ENCODE peak calls at places on chromosomes 16 and 17, in eight cellular contexts. Q is ovary, Z is A549, C is sigmoid colon, H is tibial nerve, V is stomach, P is SK-N-SH, N is transverse colon. S is an unnamed sample.
A peak's percentile ranks its signal among the peaks of the same experiment; 100 is the strongest.

GRCh38 chr17:79922798-79923197 is 83.6 kb upstream of the CBX4 start:
- DNase-seq in Q (no peak), Z (no peak), C (no peak), H (no peak), V (no peak), P (no peak), N (no peak), S (no peak)

GRCh38 chr17:32471652-32472051 is 15.1 kb upstream of the CDK5R1 start:
- DNase-seq in Q (no peak), Z (no peak), C (no peak), H (no peak), V (no peak), P (no peak), N (no peak), S (no peak)

GRCh38 chr17:7043544-7044268 is at the start of gene SLC16A11:
- DNase-seq in Q (peak; percentile 74), Z (no peak), C (no peak), H (no peak), V (peak; percentile 59), P (peak; percentile 75), N (peak; percentile 58), S (peak; percentile 91)

GRCh38 chr16:64445649-64446048 is 676.2 kb downstream of the CDH11 start:
- DNase-seq in Q (no peak), Z (no peak), C (no peak), H (no peak), V (no peak), P (no peak), N (no peak), S (no peak)

GRCh38 chr16:65975049-65975708 is 391.3 kb upstream of the CDH5 start:
- DNase-seq in Q (no peak), Z (no peak), C (no peak), H (no peak), V (no peak), P (no peak), N (no peak), S (no peak)

GRCh38 chr16:14449790-14450463 is 180.1 kb downstream of the PARN start:
- DNase-seq in Q (no peak), Z (peak; percentile 34), C (no peak), H (no peak), V (no peak), P (no peak), N (no peak), S (no peak)

GRCh38 chr16:69924777-69925191 is 26.4 kb upstream of the CLEC18A start:
- DNase-seq in Q (peak; percentile 87), Z (no peak), C (peak; percentile 74), H (peak; percentile 67), V (no peak), P (no peak), N (no peak), S (peak; percentile 66)

GRCh38 chr16:84084570-84085270 is 32.0 kb downstream of the MBTPS1 start:
- DNase-seq in Q (peak; percentile 64), Z (peak; percentile 89), C (peak; percentile 70), H (no peak), V (peak; percentile 76), P (peak; percentile 84), N (peak; percentile 74), S (peak; percentile 80)

GRCh38 chr17:40648326-40648968 is 829 bp upstream of the SMARCE1 start:
- DNase-seq in Q (no peak), Z (peak; percentile 28), C (no peak), H (no peak), V (peak; percentile 37), P (no peak), N (no peak), S (no peak)

GRCh38 chr16:86490859-86491642 is 19.3 kb upstream of the FOXF1 start:
- DNase-seq in Q (no peak), Z (no peak), C (peak; percentile 81), H (no peak), V (no peak), P (no peak), N (no peak), S (no peak)

GRCh38 chr17:80187493-80187892 is 17.7 kb downstream of the CARD14 start:
- DNase-seq in Q (peak; percentile 71), Z (peak; percentile 51), C (peak; percentile 83), H (no peak), V (peak; percentile 79), P (no peak), N (peak; percentile 74), S (peak; percentile 87)

GRCh38 chr16:83520596-83520995 is 287.2 kb upstream of the HSBP1 start:
- DNase-seq in Q (no peak), Z (no peak), C (no peak), H (no peak), V (no peak), P (no peak), N (no peak), S (no peak)

GRCh38 chr17:27247071-27247957 is 46.6 kb upstream of the WSB1 start:
- DNase-seq in Q (no peak), Z (peak; percentile 84), C (peak; percentile 87), H (peak; percentile 36), V (peak; percentile 47), P (no peak), N (peak; percentile 81), S (peak; percentile 74)

DNA sequence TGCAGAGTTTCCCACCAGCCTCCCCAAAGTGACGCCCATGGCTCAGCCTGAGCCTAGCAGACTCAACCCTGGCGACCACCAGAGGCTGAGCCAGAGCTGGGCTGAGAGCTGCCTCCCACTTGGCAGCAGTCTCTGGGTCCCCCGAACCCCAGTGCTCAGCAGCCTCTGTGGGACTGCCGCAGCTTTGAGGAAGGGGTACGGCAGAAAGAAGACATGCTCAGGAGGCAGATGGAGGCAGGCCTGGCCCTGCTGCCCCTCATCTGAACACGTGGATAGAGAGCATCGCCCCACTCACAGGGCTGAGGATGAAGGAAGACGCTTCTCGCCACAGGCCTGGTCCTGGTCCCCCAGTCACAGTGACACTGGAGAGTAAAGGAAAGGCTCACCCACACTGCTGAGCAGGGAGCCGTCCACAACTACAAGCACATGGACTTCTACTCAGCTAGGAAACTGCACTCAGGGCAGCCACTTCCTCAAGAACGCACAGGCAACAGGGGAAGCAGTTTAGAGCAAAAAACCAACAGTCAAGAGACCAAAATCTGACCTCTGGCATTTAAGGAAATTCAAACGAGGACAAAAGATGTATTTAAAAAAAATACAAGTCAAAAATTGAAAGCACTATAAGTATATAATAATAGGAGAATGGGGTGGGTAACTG is 45.2 kb upstream of the GSG1L start:
- DNase-seq in Q (no peak), Z (no peak), C (no peak), H (no peak), V (peak; percentile 18), P (no peak), N (no peak), S (no peak)
- H3K4me3 ChIP-seq in Q (no peak overlapping the region), Z (no peak overlapping the region), C (no peak overlapping the region), H (no peak overlapping the region), V (no peak overlapping the region), P (no peak overlapping the region), N (no peak overlapping the region), S (no peak overlapping the region)

GRCh38 chr16:75938818-75939217 is 212.5 kb upstream of the CPHXL start:
- DNase-seq in Q (no peak), Z (no peak), C (no peak), H (no peak), V (no peak), P (no peak), N (no peak), S (no peak)
- TF ChIP-seq EP300 in Q (no peak), Z (no peak), C (no peak), H (no peak), V (no peak), P (no peak), N (no peak), S (no peak)

DNA sequence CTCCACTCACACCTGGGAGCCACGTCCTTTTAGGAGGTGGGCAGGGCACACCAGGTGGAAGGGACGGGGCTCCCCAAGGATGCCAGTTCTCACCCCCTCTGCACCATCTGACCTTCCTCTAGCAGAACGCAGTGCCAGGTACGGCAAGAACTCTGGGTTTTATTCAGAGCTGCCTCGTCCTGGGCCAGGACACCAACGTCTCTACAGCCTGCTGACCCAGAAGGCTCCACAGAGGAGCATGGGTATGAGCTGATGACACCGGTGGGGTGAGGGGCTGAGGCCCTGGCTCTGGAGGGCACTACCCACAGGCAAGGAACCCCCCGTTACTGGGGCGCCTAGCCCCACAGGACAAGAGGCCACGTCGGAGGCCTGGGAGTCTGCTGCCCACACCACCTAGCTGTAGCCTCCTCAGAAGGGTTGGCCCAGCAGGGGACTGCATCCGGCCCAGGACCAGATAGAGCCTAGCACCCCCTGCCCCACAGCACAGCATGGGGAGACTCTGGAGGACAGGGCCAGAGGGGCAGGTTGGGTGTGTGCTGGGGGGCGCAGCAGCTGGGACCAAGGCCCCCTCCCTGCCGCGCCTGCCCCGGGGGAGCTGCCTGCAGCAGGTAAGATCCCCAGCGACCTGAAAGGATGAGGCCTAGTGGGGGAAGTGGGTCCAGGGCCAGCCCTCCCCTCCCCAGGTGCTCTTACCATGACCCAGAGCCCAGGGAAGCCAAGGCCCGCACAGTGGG is 13.9 kb downstream of the BCAR1 start:
- DNase-seq in Q (peak; percentile 43), Z (no peak), C (peak; percentile 64), H (no peak), V (no peak), P (no peak), N (no peak), S (no peak)
- H3K4me3 ChIP-seq in Q (no peak overlapping the region), Z (no peak overlapping the region), C (no peak overlapping the region), H (no peak overlapping the region), V (no peak overlapping the region), P (no peak overlapping the region), N (no peak overlapping the region), S (no peak overlapping the region)

GRCh38 chr16:10606607-10607006 is 26.2 kb upstream of the EMP2 start:
- DNase-seq in Q (no peak), Z (no peak), C (no peak), H (no peak), V (no peak), P (no peak), N (no peak), S (no peak)
- TF ChIP-seq EP300 in Q (no peak), Z (no peak), C (no peak), H (no peak), V (no peak), P (no peak), N (no peak), S (no peak)

DNA sequence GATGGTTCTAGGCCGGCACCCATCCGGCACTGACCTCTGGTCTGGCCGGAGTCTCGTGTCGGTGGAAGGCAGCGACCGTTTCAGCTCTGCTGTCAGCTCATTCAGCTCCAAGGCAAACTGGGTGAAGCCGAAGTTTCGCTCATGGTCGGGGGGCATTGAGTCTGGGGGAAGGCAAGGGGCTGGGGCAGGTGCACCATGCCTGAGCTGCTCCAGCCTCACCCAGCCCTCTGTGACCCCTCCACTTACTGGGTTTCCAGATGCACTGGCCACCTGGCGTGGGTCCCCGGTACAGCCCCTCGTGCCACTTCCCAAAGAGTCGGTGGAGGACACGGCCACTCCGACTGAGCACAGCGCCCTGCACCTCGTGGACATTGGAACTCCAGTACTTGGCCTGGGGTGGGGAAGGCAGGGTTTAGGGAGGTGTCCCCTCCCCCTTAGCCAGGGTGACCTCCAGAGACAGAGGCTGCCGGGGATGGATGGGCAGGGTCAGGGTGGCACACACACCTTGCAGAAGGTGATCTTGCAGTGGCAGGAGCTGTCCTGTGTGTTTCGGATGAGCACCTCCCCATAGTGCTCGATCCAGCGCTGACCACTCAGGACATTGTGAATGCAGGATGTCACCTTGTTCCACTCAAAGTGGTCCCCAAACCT is 12.6 kb downstream of the OSBPL7 start:
- DNase-seq in Q (no peak), Z (no peak), C (peak; percentile 59), H (no peak), V (no peak), P (no peak), N (no peak), S (peak; percentile 12)
- H3K4me3 ChIP-seq in Q (no peak overlapping the region), Z (no peak overlapping the region), C (no peak overlapping the region), H (no peak overlapping the region), V (no peak overlapping the region), P (no peak overlapping the region), N (no peak overlapping the region), S (no peak overlapping the region)